ENCODE peak calls at places on chromosomes 11 and 22, in seven cellular contexts. One of them, this sample, is unnamed.

GRCh38 chr11:1494650-1495049 is 8.1 kb upstream of the MOB2 start:
- DNase-seq in hepatocyte: no peak
- DNase-seq in germinal center: no peak
- DNase-seq in KBM-7: no peak
- DNase-seq in NCI-H1092 treated with DMSO at 0.1 percent for 48 hours: no peak
- DNase-seq in Caco-2: no peak
- DNase-seq in frontal cortex: no peak
- DNase-seq in this sample: no peak

GRCh38 chr11:76008474-76008873 is 193.5 kb downstream of the UVRAG start:
- DNase-seq in KBM-7: no peak
- DNase-seq in NCI-H1092 treated with DMSO at 0.1 percent for 48 hours: no peak
- DNase-seq in frontal cortex: no peak
- DNase-seq in Caco-2: no peak
- DNase-seq in germinal center: no peak
- DNase-seq in hepatocyte: no peak
- DNase-seq in this sample: no peak

GRCh38 chr22:50293441-50294318 is 13.8 kb downstream of the PLXNB2 start:
- DNase-seq in germinal center: peak
- DNase-seq in Caco-2: peak
- DNase-seq in NCI-H1092 treated with DMSO at 0.1 percent for 48 hours: no peak
- DNase-seq in KBM-7: peak
- DNase-seq in frontal cortex: no peak
- DNase-seq in hepatocyte: peak
- DNase-seq in this sample: peak

GRCh38 chr22:32760396-32760795 is 41.1 kb upstream of the TIMP3 start:
- DNase-seq in Caco-2: no peak
- DNase-seq in germinal center: no peak
- DNase-seq in hepatocyte: no peak
- DNase-seq in frontal cortex: no peak
- DNase-seq in KBM-7: no peak
- DNase-seq in NCI-H1092 treated with DMSO at 0.1 percent for 48 hours: no peak
- DNase-seq in this sample: no peak

GRCh38 chr11:69253028-69253427 is 40.9 kb upstream of the MYEOV start:
- DNase-seq in frontal cortex: no peak
- DNase-seq in NCI-H1092 treated with DMSO at 0.1 percent for 48 hours: no peak
- DNase-seq in Caco-2: no peak
- DNase-seq in germinal center: no peak
- DNase-seq in KBM-7: no peak
- DNase-seq in hepatocyte: no peak
- DNase-seq in this sample: no peak

GRCh38 chr11:75238595-75239245 is 1.9 kb upstream of the TPBGL start:
- DNase-seq in hepatocyte: no peak
- DNase-seq in frontal cortex: no peak
- DNase-seq in Caco-2: no peak
- DNase-seq in KBM-7: no peak
- DNase-seq in germinal center: no peak
- DNase-seq in NCI-H1092 treated with DMSO at 0.1 percent for 48 hours: no peak
- DNase-seq in this sample: no peak

GRCh38 chr11:76616676-76617552 is 53.6 kb downstream of the LRRC32 start:
- DNase-seq in hepatocyte: no peak
- DNase-seq in NCI-H1092 treated with DMSO at 0.1 percent for 48 hours: no peak
- DNase-seq in Caco-2: no peak
- DNase-seq in germinal center: no peak
- DNase-seq in KBM-7: no peak
- DNase-seq in frontal cortex: no peak
- DNase-seq in this sample: no peak

GRCh38 chr22:26671317-26672059 is 14.1 kb downstream of the MIAT start:
- DNase-seq in germinal center: peak
- DNase-seq in hepatocyte: no peak
- DNase-seq in NCI-H1092 treated with DMSO at 0.1 percent for 48 hours: no peak
- DNase-seq in Caco-2: no peak
- DNase-seq in frontal cortex: no peak
- DNase-seq in KBM-7: peak
- DNase-seq in this sample: no peak

GRCh38 chr11:120385110-120385509 is 48.9 kb downstream of the ARHGEF12 start:
- DNase-seq in KBM-7: no peak
- DNase-seq in NCI-H1092 treated with DMSO at 0.1 percent for 48 hours: no peak
- DNase-seq in germinal center: no peak
- DNase-seq in Caco-2: no peak
- DNase-seq in hepatocyte: no peak
- DNase-seq in frontal cortex: no peak
- DNase-seq in this sample: no peak

GRCh38 chr11:107929611-107930200 is 1.5 kb downstream of the RAB39A start:
- DNase-seq in KBM-7: no peak
- DNase-seq in hepatocyte: no peak
- DNase-seq in NCI-H1092 treated with DMSO at 0.1 percent for 48 hours: no peak
- DNase-seq in Caco-2: no peak
- DNase-seq in frontal cortex: no peak
- DNase-seq in germinal center: no peak
- DNase-seq in this sample: no peak

GRCh38 chr11:36233226-36233625 is 56.0 kb downstream of the COMMD9 start:
- DNase-seq in Caco-2: no peak
- DNase-seq in frontal cortex: no peak
- DNase-seq in KBM-7: no peak
- DNase-seq in germinal center: no peak
- DNase-seq in hepatocyte: no peak
- DNase-seq in NCI-H1092 treated with DMSO at 0.1 percent for 48 hours: no peak
- DNase-seq in this sample: no peak

GRCh38 chr11:82794490-82794889 is 60.8 kb upstream of the FAM181B start:
- DNase-seq in KBM-7: no peak
- DNase-seq in NCI-H1092 treated with DMSO at 0.1 percent for 48 hours: no peak
- DNase-seq in germinal center: no peak
- DNase-seq in Caco-2: no peak
- DNase-seq in frontal cortex: no peak
- DNase-seq in hepatocyte: no peak
- DNase-seq in this sample: no peak

GRCh38 chr11:73228268-73229134 is 10.4 kb downstream of the P2RY2 start:
- DNase-seq in Caco-2: no peak
- DNase-seq in frontal cortex: no peak
- DNase-seq in hepatocyte: no peak
- DNase-seq in NCI-H1092 treated with DMSO at 0.1 percent for 48 hours: no peak
- DNase-seq in germinal center: no peak
- DNase-seq in KBM-7: no peak
- DNase-seq in this sample: no peak

GRCh38 chr11:105840391-105840790 is 181.6 kb downstream of the MSANTD4 start:
- DNase-seq in hepatocyte: no peak
- DNase-seq in germinal center: no peak
- DNase-seq in NCI-H1092 treated with DMSO at 0.1 percent for 48 hours: no peak
- DNase-seq in frontal cortex: no peak
- DNase-seq in Caco-2: no peak
- DNase-seq in KBM-7: no peak
- DNase-seq in this sample: no peak

GRCh38 chr11:12216100-12216499 is 105.7 kb downstream of the MICAL2 start:
- DNase-seq in NCI-H1092 treated with DMSO at 0.1 percent for 48 hours: no peak
- DNase-seq in frontal cortex: no peak
- DNase-seq in hepatocyte: no peak
- DNase-seq in KBM-7: no peak
- DNase-seq in germinal center: no peak
- DNase-seq in Caco-2: no peak
- DNase-seq in this sample: no peak

GRCh38 chr11:88508808-88509581 is 171.5 kb upstream of the CTSC start:
- DNase-seq in hepatocyte: peak
- DNase-seq in Caco-2: no peak
- DNase-seq in frontal cortex: no peak
- DNase-seq in NCI-H1092 treated with DMSO at 0.1 percent for 48 hours: peak
- DNase-seq in KBM-7: no peak
- DNase-seq in germinal center: no peak
- DNase-seq in this sample: no peak

GRCh38 chr11:10876168-10876567 is 18.3 kb upstream of the ZBED5 start:
- DNase-seq in frontal cortex: no peak
- DNase-seq in NCI-H1092 treated with DMSO at 0.1 percent for 48 hours: no peak
- DNase-seq in hepatocyte: no peak
- DNase-seq in Caco-2: no peak
- DNase-seq in germinal center: no peak
- DNase-seq in KBM-7: no peak
- DNase-seq in this sample: peak

GRCh38 chr11:113373306-113373705 is 14.3 kb upstream of the ANKK1 start:
- DNase-seq in hepatocyte: no peak
- DNase-seq in Caco-2: no peak
- DNase-seq in KBM-7: no peak
- DNase-seq in NCI-H1092 treated with DMSO at 0.1 percent for 48 hours: no peak
- DNase-seq in frontal cortex: no peak
- DNase-seq in germinal center: no peak
- DNase-seq in this sample: no peak

GRCh38 chr11:65150513-65151271 is 16.4 kb upstream of the SYVN1 start:
- DNase-seq in frontal cortex: no peak
- DNase-seq in hepatocyte: peak
- DNase-seq in NCI-H1092 treated with DMSO at 0.1 percent for 48 hours: peak
- DNase-seq in KBM-7: peak
- DNase-seq in germinal center: no peak
- DNase-seq in Caco-2: no peak
- DNase-seq in this sample: peak

GRCh38 chr22:28570697-28571373 is 108.8 kb downstream of the TTC28 start:
- DNase-seq in frontal cortex: no peak
- DNase-seq in Caco-2: no peak
- DNase-seq in KBM-7: no peak
- DNase-seq in hepatocyte: no peak
- DNase-seq in NCI-H1092 treated with DMSO at 0.1 percent for 48 hours: no peak
- DNase-seq in germinal center: no peak
- DNase-seq in this sample: no peak

GRCh38 chr11:64349404-64349803 is 9.4 kb downstream of the CCDC88B start:
- DNase-seq in hepatocyte: peak
- DNase-seq in frontal cortex: no peak
- DNase-seq in germinal center: no peak
- DNase-seq in Caco-2: no peak
- DNase-seq in NCI-H1092 treated with DMSO at 0.1 percent for 48 hours: no peak
- DNase-seq in KBM-7: no peak
- DNase-seq in this sample: no peak

GRCh38 chr11:130728185-130729160 is 187.8 kb downstream of the SNX19 start:
- DNase-seq in germinal center: no peak
- DNase-seq in NCI-H1092 treated with DMSO at 0.1 percent for 48 hours: no peak
- DNase-seq in Caco-2: no peak
- DNase-seq in frontal cortex: no peak
- DNase-seq in KBM-7: no peak
- DNase-seq in hepatocyte: no peak
- DNase-seq in this sample: no peak

GRCh38 chr11:36454991-36455611 is 55.0 kb downstream of the TRAF6 start:
- DNase-seq in frontal cortex: no peak
- DNase-seq in germinal center: no peak
- DNase-seq in Caco-2: no peak
- DNase-seq in KBM-7: no peak
- DNase-seq in NCI-H1092 treated with DMSO at 0.1 percent for 48 hours: peak
- DNase-seq in hepatocyte: no peak
- DNase-seq in this sample: no peak

GRCh38 chr11:126115253-126115540 is 52.5 kb upstream of the CDON start:
- DNase-seq in NCI-H1092 treated with DMSO at 0.1 percent for 48 hours: peak
- DNase-seq in hepatocyte: peak
- DNase-seq in frontal cortex: no peak
- DNase-seq in germinal center: no peak
- DNase-seq in Caco-2: no peak
- DNase-seq in KBM-7: no peak
- DNase-seq in this sample: no peak

GRCh38 chr11:123221074-123221473 is 26.0 kb upstream of the CLMP start:
- DNase-seq in frontal cortex: no peak
- DNase-seq in KBM-7: no peak
- DNase-seq in germinal center: no peak
- DNase-seq in hepatocyte: no peak
- DNase-seq in NCI-H1092 treated with DMSO at 0.1 percent for 48 hours: no peak
- DNase-seq in Caco-2: no peak
- DNase-seq in this sample: no peak

GRCh38 chr11:121763526-121763925 is 310.8 kb upstream of the SORL1-AS1 start:
- DNase-seq in germinal center: peak
- DNase-seq in Caco-2: no peak
- DNase-seq in hepatocyte: no peak
- DNase-seq in KBM-7: no peak
- DNase-seq in frontal cortex: no peak
- DNase-seq in NCI-H1092 treated with DMSO at 0.1 percent for 48 hours: no peak
- DNase-seq in this sample: no peak

GRCh38 chr11:65166893-65167292 is 3.1 kb upstream of the SPDYC start:
- DNase-seq in KBM-7: no peak
- DNase-seq in NCI-H1092 treated with DMSO at 0.1 percent for 48 hours: no peak
- DNase-seq in frontal cortex: no peak
- DNase-seq in hepatocyte: no peak
- DNase-seq in germinal center: no peak
- DNase-seq in Caco-2: no peak
- DNase-seq in this sample: no peak

GRCh38 chr11:13923716-13924650 is 38.5 kb upstream of the SPON1 start:
- DNase-seq in KBM-7: peak
- DNase-seq in germinal center: peak
- DNase-seq in hepatocyte: no peak
- DNase-seq in Caco-2: no peak
- DNase-seq in NCI-H1092 treated with DMSO at 0.1 percent for 48 hours: no peak
- DNase-seq in frontal cortex: no peak
- DNase-seq in this sample: no peak

This sample was measured in amniotic stem cell.